ENCODE peak calls at places on chromosomes 5 and 9, in ten cellular contexts. P is RWPE2; R is GM23248; S is pancreas; X is heart left ventricle; E is CD8-positive, alpha-beta memory T cell; A is neural progenitor cell; J is neuronal stem cell; Q is H9; B is ovary. F is an unnamed sample. For H3K27me3, the result is how much of the 10 kb centered on the place peaks cover.

GRCh38 chr5:157801-158200 is 33.5 kb upstream of the LRRC14B start:
- DNase-seq in P (no peak), R (no peak), S (no peak), X (no peak), E (no peak), A (no peak), J (no peak), Q (peak), B (peak), F (no peak)

GRCh38 chr5:125061726-125062125 is 315.3 kb upstream of the ZNF608 start:
- DNase-seq in P (no peak), R (no peak), S (no peak), X (no peak), E (no peak), A (no peak), J (no peak), Q (no peak), B (no peak), F (no peak)

GRCh38 chr9:92455217-92455616 is 27.1 kb downstream of the ASPN start:
- DNase-seq in P (no peak), R (no peak), S (no peak), X (no peak), E (no peak), A (peak), J (no peak), Q (peak), B (no peak), F (no peak)

GRCh38 chr9:21974542-21975409 is 19.4 kb downstream of the CDKN2A start:
- DNase-seq in P (peak), R (peak), S (no peak), X (no peak), E (no peak), A (peak), J (peak), Q (peak), B (peak), F (no peak)

GRCh38 chr9:112042244-112042638 is 132.9 kb downstream of the SUSD1 start:
- DNase-seq in P (no peak), R (peak), S (no peak), X (no peak), E (no peak), A (no peak), J (no peak), Q (no peak), B (no peak), F (no peak)

GRCh38 chr5:134003064-134003956 is 1.5 kb downstream of the VDAC1 start:
- DNase-seq in P (no peak), R (peak), S (no peak), X (no peak), E (peak), A (no peak), J (no peak), Q (no peak), B (peak), F (no peak)

GRCh38 chr9:106994463-106994862 is 131.5 kb downstream of the ZNF462 start:
- DNase-seq in P (no peak), R (no peak), S (no peak), X (no peak), E (no peak), A (no peak), J (no peak), Q (no peak), B (no peak), F (no peak)

GRCh38 chr5:82975396-82975795 is 101.8 kb downstream of the TMEM167A start:
- DNase-seq in P (no peak), R (peak), S (no peak), X (no peak), E (no peak), A (peak), J (no peak), Q (no peak), B (no peak), F (no peak)

GRCh38 chr5:37839441-37840035 is 303 bp downstream of the GDNF start:
- DNase-seq in P (no peak), R (peak), S (no peak), X (peak), E (no peak), A (peak), J (no peak), Q (no peak), B (peak), F (no peak)

GRCh38 chr5:90855296-90855990 is 296.8 kb downstream of the ADGRV1 start:
- DNase-seq in P (no peak), R (no peak), S (no peak), X (no peak), E (no peak), A (no peak), J (no peak), Q (no peak), B (no peak), F (no peak)

GRCh38 chr9:129898205-129898604 is 62.9 kb downstream of the USP20 start:
- DNase-seq in P (no peak), R (peak), S (no peak), X (peak), E (no peak), A (no peak), J (no peak), Q (no peak), B (no peak), F (no peak)

GRCh38 chr9:128244443-128245226 is 31.2 kb downstream of the GOLGA2 start:
- DNase-seq in P (peak), R (peak), S (no peak), X (peak), E (no peak), A (peak), J (no peak), Q (peak), B (peak), F (no peak)

GRCh38 chr5:126455728-126456127 is 32.5 kb downstream of the GRAMD2B start:
- DNase-seq in P (no peak), R (no peak), S (no peak), X (no peak), E (no peak), A (no peak), J (no peak), Q (no peak), B (no peak), F (no peak)

GRCh38 chr9:78601957-78602565 is 305.1 kb downstream of the PSAT1 start:
- DNase-seq in P (no peak), R (peak), S (no peak), X (no peak), E (no peak), A (peak), J (peak), Q (no peak), B (no peak), F (no peak)

GRCh38 chr5:154213592-154213991 is 23.1 kb downstream of the GALNT10 start:
- DNase-seq in P (no peak), R (no peak), S (no peak), X (no peak), E (no peak), A (no peak), J (no peak), Q (no peak), B (no peak), F (no peak)

GRCh38 chr5:72036951-72037350 is 70.3 kb upstream of the MAP1B start:
- DNase-seq in P (no peak), R (peak), S (no peak), X (no peak), E (no peak), A (peak), J (no peak), Q (peak), B (no peak), F (no peak)

GRCh38 chr9:136628287-136628686 is 34.4 kb upstream of the EGFL7 start:
- DNase-seq in P (no peak), R (no peak), S (no peak), X (no peak), E (no peak), A (no peak), J (no peak), Q (no peak), B (no peak), F (no peak)

GRCh38 chr9:93098236-93098946 is 2.4 kb downstream of the CARD19 start:
- DNase-seq in P (peak), R (peak), S (peak), X (peak), E (no peak), A (no peak), J (no peak), Q (no peak), B (peak), F (peak)

GRCh38 chr9:107738789-107739188 is 249.2 kb upstream of the KLF4 start:
- DNase-seq in P (no peak), R (peak), S (no peak), X (no peak), E (no peak), A (no peak), J (no peak), Q (no peak), B (peak), F (no peak)

GRCh38 chr5:135266301-135266630 is 132.8 kb downstream of the MACROH2A1 start:
- DNase-seq in P (no peak), R (no peak), S (no peak), X (no peak), E (no peak), A (no peak), J (no peak), Q (no peak), B (no peak), F (no peak)

DNA sequence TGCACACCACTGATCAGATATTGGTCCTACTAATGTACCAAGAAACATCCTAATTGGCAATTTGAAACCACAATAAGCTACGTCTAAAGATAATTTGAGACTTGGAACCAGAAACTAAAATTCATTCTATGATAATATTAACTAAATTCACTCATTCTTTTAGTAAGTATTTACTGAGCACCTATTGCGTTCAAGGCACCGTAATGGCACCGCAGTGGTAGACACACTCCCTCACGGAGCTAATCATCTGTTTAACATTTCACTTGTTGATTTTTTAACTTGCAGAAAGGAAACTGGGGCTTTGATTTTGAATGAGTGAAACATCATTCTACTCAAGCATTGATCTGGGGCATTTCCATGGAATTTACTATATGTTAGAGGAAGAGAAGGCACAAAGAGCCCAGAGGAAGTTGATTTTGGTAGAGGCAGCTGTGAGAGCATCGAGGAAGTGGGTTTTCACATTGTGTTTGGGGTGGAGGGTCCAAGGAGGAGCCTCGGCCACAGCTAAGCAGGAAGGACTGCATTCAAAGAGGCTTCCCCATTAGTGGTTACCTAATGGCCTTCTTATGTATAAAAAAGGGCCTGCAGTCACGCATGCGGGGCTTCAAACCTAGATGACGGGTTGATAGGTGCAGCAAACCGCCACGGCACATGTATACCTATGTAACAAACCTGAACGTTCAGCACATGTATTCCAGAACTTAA is 7.1 kb downstream of the RAPGEF1 start:
- DNase-seq in P (no peak), R (no peak), S (no peak), X (no peak), E (peak), A (no peak), J (no peak), Q (no peak), B (no peak), F (no peak)
- H3K27ac ChIP-seq in P (peak), R (peak), S (no peak), X (peak), E (peak), A (no peak), J (no peak), Q (peak), B (no peak), F (peak)

GRCh38 chr5:43019293-43019614 is 20.9 kb downstream of the ANXA2R start:
- DNase-seq in P (no peak), R (no peak), S (no peak), X (no peak), E (no peak), A (no peak), J (no peak), Q (no peak), B (no peak), F (no peak)

GRCh38 chr5:43016217-43016779 is 23.8 kb downstream of the ANXA2R start:
- DNase-seq in P (no peak), R (no peak), S (no peak), X (no peak), E (no peak), A (no peak), J (no peak), Q (peak), B (no peak), F (no peak)

GRCh38 chr5:43020294-43020711 is 19.8 kb downstream of the ANXA2R start:
- DNase-seq in P (no peak), R (no peak), S (no peak), X (no peak), E (no peak), A (peak), J (no peak), Q (peak), B (no peak), F (no peak)

GRCh38 chr5:43017438-43017820 is 22.7 kb downstream of the ANXA2R start:
- DNase-seq in P (no peak), R (peak), S (no peak), X (peak), E (no peak), A (peak), J (no peak), Q (peak), B (no peak), F (no peak)

DNA sequence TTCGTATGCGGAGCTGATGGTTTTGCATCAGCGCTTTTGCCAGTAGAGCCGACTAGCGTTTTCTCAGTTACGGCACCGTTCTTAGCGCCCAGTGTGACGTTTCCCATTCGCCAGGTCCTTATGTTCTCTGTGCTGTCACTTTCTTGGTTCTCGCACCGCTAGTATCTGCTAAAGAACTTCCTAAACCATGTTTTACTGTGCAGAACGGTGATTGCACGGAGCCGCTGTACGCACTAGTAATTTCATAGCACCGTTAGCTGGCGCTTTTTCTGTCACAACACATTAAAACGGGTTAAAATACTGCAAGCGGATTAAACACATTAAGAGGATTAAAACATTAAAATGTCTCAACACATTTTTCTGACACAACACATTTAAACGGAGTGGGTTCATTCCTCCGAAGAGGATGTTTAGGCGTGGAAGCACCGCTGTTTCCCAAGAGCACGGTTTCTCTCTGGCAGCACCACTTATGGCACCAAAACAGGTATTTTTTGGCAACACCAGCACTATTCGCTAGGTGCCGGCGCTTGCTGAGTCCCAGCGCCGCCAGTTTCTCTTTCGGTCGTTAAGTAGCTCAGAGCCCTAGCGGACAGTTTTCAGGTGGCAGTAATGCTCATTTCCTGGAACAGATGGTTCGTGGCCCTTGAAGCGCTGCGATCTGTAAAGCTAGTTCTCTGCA is 20.4 kb downstream of the ANXA2R start:
- DNase-seq in P (no peak), R (peak), S (peak), X (peak), E (peak), A (peak), J (no peak), Q (peak), B (no peak), F (peak)
- H3K27me3 ChIP-seq in P (under half), R (under half), S (half or more), X (half or more), E (under half), A (half or more), J (under half), Q (half or more), B (under half), F (under half)

GRCh38 chr5:113508756-113509155 is 4.7 kb upstream of the YTHDC2 start:
- DNase-seq in P (no peak), R (peak), S (no peak), X (no peak), E (no peak), A (no peak), J (no peak), Q (no peak), B (no peak), F (no peak)

GRCh38 chr5:113510836-113511451 is 2.5 kb upstream of the YTHDC2 start:
- DNase-seq in P (no peak), R (peak), S (no peak), X (no peak), E (no peak), A (peak), J (no peak), Q (no peak), B (no peak), F (no peak)

GRCh38 chr5:113512341-113512740 is 1.2 kb upstream of the YTHDC2 start:
- DNase-seq in P (no peak), R (no peak), S (no peak), X (no peak), E (no peak), A (no peak), J (no peak), Q (no peak), B (no peak), F (no peak)

GRCh38 chr5:113514263-113514590 is 733 bp downstream of the YTHDC2 start:
- DNase-seq in P (no peak), R (peak), S (no peak), X (no peak), E (no peak), A (no peak), J (peak), Q (no peak), B (no peak), F (no peak)

DNA sequence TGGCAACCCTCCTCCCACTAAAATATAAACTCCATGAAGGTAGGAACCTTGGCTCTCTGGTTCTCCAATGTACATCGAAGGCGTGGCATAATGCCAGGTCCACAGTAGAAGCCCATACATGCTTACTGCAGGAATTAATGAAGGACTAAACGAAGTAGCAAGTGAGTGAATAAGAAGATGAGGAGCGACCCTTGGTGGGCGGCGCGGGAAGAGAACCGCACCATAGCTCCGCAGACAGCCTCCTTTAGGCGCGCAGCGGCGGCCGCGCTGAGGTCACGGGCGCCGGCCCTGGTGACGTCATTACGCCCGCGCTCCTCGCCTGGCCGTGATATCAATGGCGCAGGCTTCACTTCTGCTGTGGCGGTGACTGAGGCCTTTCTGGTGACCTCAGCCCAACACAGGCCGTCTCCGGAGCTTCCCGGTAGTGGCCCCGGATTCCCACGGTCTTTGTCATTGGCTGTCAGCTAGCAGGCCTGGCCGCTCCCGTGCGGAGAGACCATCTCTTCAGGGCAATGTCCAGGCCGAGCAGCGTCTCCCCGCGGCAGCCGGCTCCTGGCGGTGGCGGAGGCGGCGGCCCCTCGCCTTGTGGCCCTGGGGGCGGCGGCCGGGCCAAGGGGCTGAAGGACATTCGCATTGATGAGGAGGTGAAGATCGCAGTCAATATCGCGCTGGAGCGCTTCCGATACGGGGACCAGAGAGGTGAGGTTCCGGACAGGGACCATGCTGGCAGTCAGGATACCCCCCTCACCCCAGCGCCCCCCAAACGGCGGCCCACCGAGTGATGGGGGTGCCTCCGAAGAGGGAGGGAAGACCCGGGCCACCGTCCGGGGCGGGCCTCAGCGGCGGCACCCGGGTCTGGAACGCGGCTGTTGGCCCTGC is at the start of gene YTHDC2:
- DNase-seq in P (peak), R (peak), S (peak), X (peak), E (peak), A (peak), J (peak), Q (peak), B (peak), F (peak)
- H3K27ac ChIP-seq in P (peak), R (peak), S (peak), X (peak), E (peak), A (no peak), J (peak), Q (no peak), B (peak), F (peak)

GRCh38 chr5:156798201-156798600 is 51.9 kb upstream of the PPP1R2B start:
- DNase-seq in P (no peak), R (no peak), S (no peak), X (no peak), E (no peak), A (no peak), J (no peak), Q (peak), B (no peak), F (no peak)
- H3K27me3 ChIP-seq in P (under half), R (under half), S (under half), X (under half), E (under half), A (under half), J (under half), Q (under half), B (under half), F (under half)

DNA sequence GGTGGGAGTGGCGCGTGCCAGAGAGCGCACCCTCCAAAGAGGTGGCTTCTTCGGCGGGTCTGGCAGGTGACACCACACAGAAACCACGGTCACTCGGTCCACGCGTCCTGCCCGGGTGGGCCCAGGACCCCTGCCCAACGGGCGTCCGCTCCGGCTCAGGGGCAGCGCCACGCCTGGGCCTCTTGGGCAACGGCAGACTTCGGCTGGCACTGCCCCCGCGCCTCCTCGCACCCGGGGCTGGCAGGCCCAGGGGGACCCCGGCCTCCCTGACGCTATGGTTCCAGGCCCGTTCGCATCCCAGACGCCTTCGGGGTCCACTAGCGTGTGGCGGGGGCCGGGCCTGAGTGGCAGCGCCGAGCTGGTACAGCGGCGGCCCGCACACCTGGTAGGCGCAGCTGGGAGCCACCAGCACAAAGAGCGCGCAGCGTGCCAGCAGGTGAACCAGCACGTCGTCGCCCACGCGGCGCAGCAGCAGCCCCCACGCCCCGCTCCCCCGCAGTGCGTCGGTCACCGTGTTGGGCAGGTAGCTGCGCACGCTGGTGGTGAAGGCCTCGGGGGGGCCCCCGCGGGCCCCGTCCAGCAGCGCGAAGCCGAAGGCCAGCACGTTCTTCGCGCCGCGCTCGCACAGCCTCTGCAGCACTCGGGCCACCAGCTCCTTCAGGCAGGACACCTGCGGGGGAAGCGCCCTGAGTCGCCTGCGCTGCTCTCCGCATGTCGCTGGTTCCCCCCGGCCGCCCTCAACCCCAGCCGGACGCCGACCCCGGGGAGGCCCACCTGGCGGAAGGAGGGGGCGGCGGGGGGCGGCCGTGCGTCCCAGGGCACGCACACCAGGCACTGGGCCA is 650 bp downstream of the TERT start:
- DNase-seq in P (peak), R (no peak), S (no peak), X (no peak), E (no peak), A (peak), J (no peak), Q (peak), B (no peak), F (no peak)
- H3K27ac ChIP-seq in P (no peak), R (no peak), S (no peak), X (no peak), E (no peak), A (no peak), J (no peak), Q (no peak), B (no peak), F (no peak)